ENCODE peak calls at places on chromosomes 13 and 19, in five cellular contexts. S is ascending aorta, L is keratinocyte, Q is WERI-Rb-1, D is Caco-2. F is an unnamed sample.

GRCh38 chr19:56217039-56217949 is 15.2 kb downstream of the ZSCAN5C start:
- DNase-seq in Q (no peak), D (no peak), L (peak), S (no peak), F (peak)

GRCh38 chr13:101514695-101515275 is 62.3 kb downstream of the ITGBL1 start:
- DNase-seq in S (no peak), D (no peak), L (no peak), Q (peak), F (peak)

GRCh38 chr13:24279267-24279666 is 30.1 kb upstream of the C1QTNF9 start:
- DNase-seq in Q (no peak), D (no peak), S (no peak), L (no peak), F (no peak)

GRCh38 chr13:113666951-113667701 is at the start of gene GRK1:
- DNase-seq in D (peak), L (no peak), S (peak), Q (peak), F (no peak)

GRCh38 chr19:7973883-7974282 is 30.4 kb upstream of the TIMM44 start:
- DNase-seq in D (no peak), S (no peak), Q (no peak), L (no peak), F (no peak)

GRCh38 chr13:60679928-60680693 is 283.1 kb downstream of the TDRD3 start:
- DNase-seq in L (no peak), S (no peak), D (no peak), Q (no peak), F (no peak)

GRCh38 chr13:105466376-105466775 is 1069.1 kb downstream of the EFNB2 start:
- DNase-seq in Q (peak), D (no peak), S (no peak), L (no peak), F (no peak)

GRCh38 chr13:63435668-63436275 is 2020.1 kb upstream of the PCDH20 start:
- DNase-seq in S (no peak), L (no peak), Q (no peak), D (no peak), F (peak)

GRCh38 chr13:78602561-78603239 is 652 bp downstream of the POU4F1 start:
- DNase-seq in D (no peak), L (no peak), Q (no peak), S (no peak), F (no peak)

GRCh38 chr19:33865306-33865705 is 68.6 kb downstream of the KCTD15 start:
- DNase-seq in D (no peak), S (no peak), Q (no peak), L (no peak), F (no peak)

GRCh38 chr13:112961457-112962369 is 7.3 kb upstream of the MCF2L start:
- DNase-seq in Q (no peak), D (peak), L (no peak), S (no peak), F (no peak)

GRCh38 chr13:75366380-75367280 is 115.3 kb downstream of the TBC1D4 start:
- DNase-seq in D (no peak), Q (no peak), S (no peak), L (no peak), F (peak)

GRCh38 chr19:8663920-8664670 is 33.7 kb downstream of the NFILZ start:
- DNase-seq in L (no peak), D (no peak), Q (no peak), S (no peak), F (no peak)

GRCh38 chr13:29706923-29707322 is 111.4 kb upstream of the SLC7A1 start:
- DNase-seq in S (no peak), L (no peak), D (no peak), Q (no peak), F (no peak)

GRCh38 chr13:29702912-29703351 is 107.4 kb upstream of the SLC7A1 start:
- DNase-seq in D (no peak), L (peak), S (no peak), Q (no peak), F (peak)

GRCh38 chr13:29703421-29703820 is 107.9 kb upstream of the SLC7A1 start:
- DNase-seq in D (no peak), Q (no peak), L (no peak), S (no peak), F (peak)

GRCh38 chr13:29704648-29705047 is 109.2 kb upstream of the SLC7A1 start:
- DNase-seq in Q (no peak), S (no peak), D (no peak), L (no peak), F (no peak)

DNA sequence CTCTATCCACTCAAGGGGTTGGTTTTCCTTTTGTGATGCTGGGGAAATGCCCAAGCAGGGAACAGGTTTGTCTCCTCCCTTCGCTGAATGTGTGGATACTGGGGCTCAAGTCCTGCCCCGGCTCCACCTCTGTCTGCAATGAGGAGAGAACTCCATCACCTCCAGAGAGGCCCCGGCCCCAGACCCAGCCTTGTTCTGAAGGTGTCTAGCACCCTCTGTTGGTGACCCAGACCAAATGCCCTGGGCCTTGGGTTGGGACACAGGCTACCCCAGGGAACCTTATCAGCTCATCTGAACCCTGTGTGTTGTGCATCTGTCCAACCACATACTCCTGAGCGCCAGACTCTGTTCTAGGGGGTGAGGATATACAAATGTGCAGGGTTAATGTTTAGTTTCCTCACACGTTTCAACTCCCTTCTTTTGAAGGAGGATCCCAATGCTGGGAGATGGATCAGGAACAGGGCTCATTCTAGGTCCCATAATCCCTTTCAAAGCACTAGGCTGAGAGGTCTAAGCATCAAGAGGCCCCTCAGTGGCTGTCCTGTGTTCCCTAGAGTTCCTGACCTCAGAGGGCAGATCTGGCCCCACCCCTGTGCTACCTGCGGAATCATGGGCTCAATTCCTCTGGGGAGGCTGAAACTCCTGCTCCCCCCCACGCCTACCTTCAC is 112.5 kb upstream of the SLC7A1 start:
- DNase-seq in L (no peak), S (no peak), D (peak), Q (peak), F (peak)
- TF ChIP-seq CTCF in L (peak), S (no peak), D (peak), Q (peak), F (peak)

DNA sequence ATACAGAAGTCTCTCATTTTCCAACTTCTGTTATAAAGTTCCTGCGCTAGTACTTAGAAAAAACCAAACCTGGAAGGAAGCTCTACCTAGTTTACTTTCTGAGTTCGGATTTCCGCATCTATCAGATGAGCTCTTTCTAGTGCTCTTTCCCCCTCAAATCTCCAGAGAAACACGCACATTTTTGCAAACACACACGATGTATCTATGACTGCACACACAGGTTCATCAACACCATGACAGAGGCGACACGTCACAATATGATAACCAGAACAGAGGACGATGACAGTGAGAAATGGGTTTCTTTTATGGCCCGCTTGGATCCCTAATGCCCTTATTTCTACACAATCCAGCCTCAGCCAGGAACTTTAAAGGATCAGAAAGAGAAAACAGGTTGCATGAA is 612 bp upstream of the LRRC63 start:
- DNase-seq in S (no peak), D (peak), L (no peak), Q (no peak), F (no peak)
- H3K4me3 ChIP-seq in S (peak), D (peak), L (peak), Q (peak), F (peak)

DNA sequence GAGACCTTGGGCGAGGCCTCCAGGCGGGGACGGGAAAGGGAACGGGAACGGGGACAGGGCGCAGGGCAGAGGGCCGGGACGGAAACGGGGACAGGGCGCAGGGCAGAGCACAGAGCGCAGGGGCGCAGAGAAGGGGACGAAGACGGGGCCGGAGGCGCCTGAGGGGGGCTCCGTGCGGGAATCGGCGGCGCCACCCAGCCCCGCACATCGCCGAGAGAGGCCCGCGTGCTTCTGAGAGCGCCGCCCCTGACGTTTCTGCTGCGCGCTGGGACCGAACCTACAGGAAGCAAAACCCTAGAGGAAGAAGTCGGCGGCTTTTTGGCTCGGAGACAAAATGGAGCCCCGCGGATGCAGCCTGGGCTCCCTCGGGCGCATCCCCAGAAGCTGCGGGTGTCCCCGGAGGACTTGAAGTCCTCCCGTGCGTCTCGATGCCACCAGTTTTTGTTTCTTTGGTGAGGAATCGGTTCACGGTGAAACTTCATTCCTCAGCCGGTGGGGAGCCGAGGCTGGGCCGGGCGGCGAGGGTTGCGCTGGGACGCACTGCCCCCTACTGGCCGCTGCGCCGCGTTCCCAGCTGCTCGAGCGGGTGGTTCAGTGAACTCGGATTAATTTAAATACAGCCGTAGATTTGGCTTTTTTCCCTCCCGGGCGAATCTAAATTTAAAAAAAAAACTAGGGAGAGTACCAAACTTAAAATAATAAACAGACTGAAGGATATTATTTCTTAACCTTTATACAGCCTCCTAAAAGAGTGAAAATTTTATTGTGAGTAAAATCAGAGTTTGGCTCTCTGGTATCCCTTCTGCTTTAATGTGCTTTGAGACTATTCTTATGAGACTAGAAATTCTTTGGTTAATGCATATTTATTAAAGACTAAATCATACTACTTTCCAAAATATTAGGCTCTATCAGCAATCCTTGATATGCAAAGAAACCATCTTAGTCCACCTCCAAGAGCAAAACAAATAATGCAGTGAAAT is 350.0 kb upstream of the ARGLU1 start:
- DNase-seq in Q (peak), S (peak), D (peak), L (no peak), F (peak)
- TF ChIP-seq CTCF in Q (peak), S (peak), D (peak), L (peak), F (peak)

GRCh38 chr13:27605099-27605498 is 15.2 kb downstream of the LNX2 start:
- DNase-seq in Q (no peak), D (no peak), L (no peak), S (no peak), F (no peak)
- H3K4me3 ChIP-seq in Q (no peak), D (no peak), L (no peak), S (no peak), F (no peak)

GRCh38 chr13:58202099-58202498 is 570.6 kb downstream of the PCDH17 start:
- DNase-seq in L (no peak), Q (no peak), S (no peak), D (no peak), F (no peak)
- TF ChIP-seq CTCF in L (no peak), Q (no peak), S (no peak), D (no peak), F (no peak)

DNA sequence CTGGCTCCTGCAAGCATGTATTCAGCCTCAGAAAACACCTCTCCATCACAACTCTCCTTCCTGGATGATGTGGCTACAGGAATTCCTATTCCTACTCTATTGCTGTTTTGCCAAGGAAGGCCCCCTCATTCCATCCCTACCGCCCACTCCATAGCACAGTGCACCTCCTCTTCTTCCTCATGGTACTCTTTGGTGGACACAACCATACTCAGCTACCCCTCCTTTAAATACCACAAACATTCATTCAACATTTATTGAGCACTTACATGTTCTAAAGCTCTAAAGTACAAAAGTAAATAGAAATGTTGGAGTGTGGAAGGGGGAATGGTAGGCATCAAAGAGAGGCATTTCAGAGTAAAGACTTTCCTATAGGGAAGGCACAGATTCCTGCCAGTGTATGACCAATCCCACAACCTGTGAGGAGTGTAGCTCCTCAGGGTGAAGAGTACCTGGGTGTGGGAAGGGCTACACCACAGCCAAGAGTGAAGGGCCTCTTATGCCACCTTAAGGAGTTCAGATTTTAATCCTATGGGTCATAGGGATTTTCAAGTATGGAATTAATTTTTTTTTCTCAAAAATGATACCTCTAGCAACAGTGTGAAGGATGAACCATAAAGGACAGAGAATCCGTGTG is 42.5 kb downstream of the STARD13 start:
- DNase-seq in S (no peak), D (no peak), Q (no peak), L (no peak), F (no peak)
- H3K4me3 ChIP-seq in S (no peak), D (no peak), Q (no peak), L (no peak), F (no peak)

GRCh38 chr19:12800873-12801465 is 631 bp downstream of the PRDX2 start:
- DNase-seq in D (no peak), S (no peak), L (no peak), Q (no peak), F (no peak)
- TF ChIP-seq CTCF in D (no peak), S (no peak), L (no peak), Q (no peak), F (no peak)

GRCh38 chr13:99231726-99232125 is 26.5 kb downstream of the GPR18 start:
- DNase-seq in L (no peak), D (no peak), Q (no peak), S (no peak), F (no peak)
- H3K4me3 ChIP-seq in L (no peak), D (no peak), Q (no peak), S (no peak), F (no peak)

F was measured in choroid plexus epithelial cell.